ENCODE peak calls at places on chromosomes 7 and 10, in six cellular contexts. One of them, this sample, is unnamed.

GRCh38 chr7:953547-954327 is 743 bp downstream of the ADAP1 start:
- DNase-seq in astrocyte of the spinal cord: no peak
- DNase-seq in GM12865: peak
- DNase-seq in pancreas: peak
- DNase-seq in CD8-positive, alpha-beta T cell: no peak
- DNase-seq in uterus: no peak
- DNase-seq in this sample: no peak

GRCh38 chr10:100637785-100638184 is 102.0 kb downstream of the HIF1AN start:
- DNase-seq in astrocyte of the spinal cord: no peak
- DNase-seq in GM12865: no peak
- DNase-seq in pancreas: no peak
- DNase-seq in CD8-positive, alpha-beta T cell: no peak
- DNase-seq in uterus: no peak
- DNase-seq in this sample: no peak

GRCh38 chr10:100014129-100014762 is 4.5 kb upstream of the DNMBP start:
- DNase-seq in astrocyte of the spinal cord: no peak
- DNase-seq in GM12865: peak
- DNase-seq in pancreas: no peak
- DNase-seq in CD8-positive, alpha-beta T cell: no peak
- DNase-seq in uterus: no peak
- DNase-seq in this sample: no peak

GRCh38 chr7:1209097-1209496 is 23.6 kb upstream of the UNCX start:
- DNase-seq in astrocyte of the spinal cord: no peak
- DNase-seq in GM12865: no peak
- DNase-seq in pancreas: no peak
- DNase-seq in CD8-positive, alpha-beta T cell: no peak
- DNase-seq in uterus: no peak
- DNase-seq in this sample: no peak

GRCh38 chr10:57715233-57715632 is 552.5 kb downstream of the IPMK start:
- DNase-seq in astrocyte of the spinal cord: no peak
- DNase-seq in GM12865: no peak
- DNase-seq in pancreas: no peak
- DNase-seq in CD8-positive, alpha-beta T cell: no peak
- DNase-seq in uterus: no peak
- DNase-seq in this sample: no peak

GRCh38 chr7:112502700-112503099 is 21.9 kb downstream of the LSMEM1 start:
- DNase-seq in astrocyte of the spinal cord: no peak
- DNase-seq in GM12865: no peak
- DNase-seq in pancreas: no peak
- DNase-seq in CD8-positive, alpha-beta T cell: no peak
- DNase-seq in uterus: no peak
- DNase-seq in this sample: no peak

GRCh38 chr7:22564511-22565045 is 64.6 kb upstream of the STEAP1B start:
- DNase-seq in astrocyte of the spinal cord: peak
- DNase-seq in GM12865: no peak
- DNase-seq in pancreas: no peak
- DNase-seq in CD8-positive, alpha-beta T cell: no peak
- DNase-seq in uterus: no peak
- DNase-seq in this sample: peak

GRCh38 chr10:77105756-77106155 is 531.9 kb downstream of the KCNMA1 start:
- DNase-seq in astrocyte of the spinal cord: peak
- DNase-seq in GM12865: no peak
- DNase-seq in pancreas: no peak
- DNase-seq in CD8-positive, alpha-beta T cell: no peak
- DNase-seq in uterus: no peak
- DNase-seq in this sample: peak

GRCh38 chr7:22582860-22583640 is 83.1 kb upstream of the STEAP1B start:
- DNase-seq in astrocyte of the spinal cord: peak
- DNase-seq in GM12865: no peak
- DNase-seq in pancreas: no peak
- DNase-seq in CD8-positive, alpha-beta T cell: no peak
- DNase-seq in uterus: no peak
- DNase-seq in this sample: peak

GRCh38 chr7:101891936-101892640 is 74.7 kb downstream of the CUX1 start:
- DNase-seq in astrocyte of the spinal cord: no peak
- DNase-seq in GM12865: no peak
- DNase-seq in pancreas: no peak
- DNase-seq in CD8-positive, alpha-beta T cell: no peak
- DNase-seq in uterus: no peak
- DNase-seq in this sample: no peak

GRCh38 chr10:98858525-98858924 is 377.1 kb downstream of the HPSE2 start:
- DNase-seq in astrocyte of the spinal cord: no peak
- DNase-seq in GM12865: peak
- DNase-seq in pancreas: no peak
- DNase-seq in CD8-positive, alpha-beta T cell: no peak
- DNase-seq in uterus: no peak
- DNase-seq in this sample: no peak

GRCh38 chr10:104255244-104255981 is 721 bp downstream of the GSTO1 start:
- DNase-seq in astrocyte of the spinal cord: peak
- DNase-seq in GM12865: peak
- DNase-seq in pancreas: no peak
- DNase-seq in CD8-positive, alpha-beta T cell: no peak
- DNase-seq in uterus: no peak
- DNase-seq in this sample: no peak

GRCh38 chr10:104479906-104480579 is 126.4 kb downstream of the CFAP58 start:
- DNase-seq in astrocyte of the spinal cord: no peak
- DNase-seq in GM12865: no peak
- DNase-seq in pancreas: no peak
- DNase-seq in CD8-positive, alpha-beta T cell: no peak
- DNase-seq in uterus: no peak
- DNase-seq in this sample: no peak

GRCh38 chr10:123147635-123148413 is at the start of gene HMX2:
- DNase-seq in astrocyte of the spinal cord: no peak
- DNase-seq in GM12865: peak
- DNase-seq in pancreas: no peak
- DNase-seq in CD8-positive, alpha-beta T cell: no peak
- DNase-seq in uterus: no peak
- DNase-seq in this sample: no peak

GRCh38 chr7:77757589-77757988 is 40.6 kb downstream of the TMEM60 start:
- DNase-seq in astrocyte of the spinal cord: no peak
- DNase-seq in GM12865: peak
- DNase-seq in pancreas: no peak
- DNase-seq in CD8-positive, alpha-beta T cell: no peak
- DNase-seq in uterus: no peak
- DNase-seq in this sample: no peak

DNA sequence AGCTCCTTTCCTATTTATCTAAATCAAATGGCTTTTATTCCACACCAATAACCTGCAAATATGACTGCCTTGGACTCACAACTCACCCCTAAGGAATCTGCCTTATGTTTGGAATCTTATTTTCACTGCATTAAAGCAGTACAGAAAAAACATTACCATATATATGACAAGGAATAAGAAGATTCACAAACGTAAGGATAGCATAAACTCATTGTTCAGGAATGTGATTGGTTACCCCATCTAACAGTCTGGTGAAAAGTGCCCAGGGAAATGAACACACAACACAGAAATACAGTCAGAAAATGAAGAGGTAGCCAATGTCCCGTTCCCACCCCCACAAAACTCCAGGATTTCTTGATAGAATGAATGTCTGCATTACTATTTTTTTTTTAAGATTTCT is 2.0 kb downstream of the PPP3CB start:
- DNase-seq in astrocyte of the spinal cord: peak
- DNase-seq in GM12865: no peak
- DNase-seq in pancreas: no peak
- DNase-seq in CD8-positive, alpha-beta T cell: no peak
- DNase-seq in uterus: no peak
- DNase-seq in this sample: no peak
- H3K4me3 ChIP-seq in astrocyte of the spinal cord: peak
- H3K4me3 ChIP-seq in GM12865: peak
- H3K4me3 ChIP-seq in pancreas: no peak
- H3K4me3 ChIP-seq in CD8-positive, alpha-beta T cell: no peak
- H3K4me3 ChIP-seq in uterus: no peak
- H3K4me3 ChIP-seq in this sample: peak

GRCh38 chr10:35614312-35614711 is 9.2 kb downstream of the GJD4 start:
- DNase-seq in astrocyte of the spinal cord: no peak
- DNase-seq in GM12865: no peak
- DNase-seq in pancreas: no peak
- DNase-seq in CD8-positive, alpha-beta T cell: no peak
- DNase-seq in uterus: no peak
- DNase-seq in this sample: no peak

GRCh38 chr10:35612385-35613106 is 7.4 kb downstream of the GJD4 start:
- DNase-seq in astrocyte of the spinal cord: no peak
- DNase-seq in GM12865: no peak
- DNase-seq in pancreas: no peak
- DNase-seq in CD8-positive, alpha-beta T cell: no peak
- DNase-seq in uterus: no peak
- DNase-seq in this sample: no peak

GRCh38 chr10:35611750-35612149 is 6.6 kb downstream of the GJD4 start:
- DNase-seq in astrocyte of the spinal cord: no peak
- DNase-seq in GM12865: no peak
- DNase-seq in pancreas: no peak
- DNase-seq in CD8-positive, alpha-beta T cell: no peak
- DNase-seq in uterus: no peak
- DNase-seq in this sample: no peak

GRCh38 chr10:35613107-35613440 is 7.9 kb downstream of the GJD4 start:
- DNase-seq in astrocyte of the spinal cord: no peak
- DNase-seq in GM12865: no peak
- DNase-seq in pancreas: no peak
- DNase-seq in CD8-positive, alpha-beta T cell: no peak
- DNase-seq in uterus: no peak
- DNase-seq in this sample: no peak

DNA sequence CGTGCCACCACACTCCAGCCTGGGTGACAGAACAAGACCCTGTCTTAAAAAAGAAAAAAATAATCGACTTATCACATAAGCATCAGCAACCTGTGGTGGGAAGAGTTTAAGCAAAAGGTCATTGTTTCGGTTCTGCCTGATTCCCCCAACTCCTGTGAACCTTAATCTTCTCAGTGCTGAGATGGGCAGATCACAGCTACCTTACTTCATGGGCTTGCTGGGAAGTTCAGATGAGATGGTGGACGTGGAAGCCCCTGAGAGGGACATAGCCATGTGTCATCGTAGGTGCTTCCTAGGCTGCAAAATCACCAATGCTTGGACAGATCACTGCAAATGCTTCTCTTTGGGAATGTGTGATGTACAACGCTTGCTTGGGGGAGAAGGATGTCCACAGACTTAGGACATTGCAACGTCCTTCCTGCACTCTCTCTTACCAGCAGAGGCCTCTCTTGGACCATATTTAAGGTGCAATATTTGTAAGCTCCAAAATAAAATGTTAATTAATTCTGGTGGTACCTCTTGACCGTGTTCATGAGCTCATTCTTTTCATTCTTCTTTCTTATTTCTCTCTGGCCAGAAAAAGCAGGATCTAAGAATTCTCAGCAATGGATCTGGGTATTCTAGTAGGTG is 8.6 kb downstream of the GJD4 start:
- DNase-seq in astrocyte of the spinal cord: peak
- DNase-seq in GM12865: no peak
- DNase-seq in pancreas: no peak
- DNase-seq in CD8-positive, alpha-beta T cell: no peak
- DNase-seq in uterus: no peak
- DNase-seq in this sample: no peak
- TF ChIP-seq CTCF in astrocyte of the spinal cord: peak
- TF ChIP-seq CTCF in GM12865: no peak
- TF ChIP-seq CTCF in pancreas: no peak
- TF ChIP-seq CTCF in CD8-positive, alpha-beta T cell: no peak
- TF ChIP-seq CTCF in uterus: no peak
- TF ChIP-seq CTCF in this sample: peak

DNA sequence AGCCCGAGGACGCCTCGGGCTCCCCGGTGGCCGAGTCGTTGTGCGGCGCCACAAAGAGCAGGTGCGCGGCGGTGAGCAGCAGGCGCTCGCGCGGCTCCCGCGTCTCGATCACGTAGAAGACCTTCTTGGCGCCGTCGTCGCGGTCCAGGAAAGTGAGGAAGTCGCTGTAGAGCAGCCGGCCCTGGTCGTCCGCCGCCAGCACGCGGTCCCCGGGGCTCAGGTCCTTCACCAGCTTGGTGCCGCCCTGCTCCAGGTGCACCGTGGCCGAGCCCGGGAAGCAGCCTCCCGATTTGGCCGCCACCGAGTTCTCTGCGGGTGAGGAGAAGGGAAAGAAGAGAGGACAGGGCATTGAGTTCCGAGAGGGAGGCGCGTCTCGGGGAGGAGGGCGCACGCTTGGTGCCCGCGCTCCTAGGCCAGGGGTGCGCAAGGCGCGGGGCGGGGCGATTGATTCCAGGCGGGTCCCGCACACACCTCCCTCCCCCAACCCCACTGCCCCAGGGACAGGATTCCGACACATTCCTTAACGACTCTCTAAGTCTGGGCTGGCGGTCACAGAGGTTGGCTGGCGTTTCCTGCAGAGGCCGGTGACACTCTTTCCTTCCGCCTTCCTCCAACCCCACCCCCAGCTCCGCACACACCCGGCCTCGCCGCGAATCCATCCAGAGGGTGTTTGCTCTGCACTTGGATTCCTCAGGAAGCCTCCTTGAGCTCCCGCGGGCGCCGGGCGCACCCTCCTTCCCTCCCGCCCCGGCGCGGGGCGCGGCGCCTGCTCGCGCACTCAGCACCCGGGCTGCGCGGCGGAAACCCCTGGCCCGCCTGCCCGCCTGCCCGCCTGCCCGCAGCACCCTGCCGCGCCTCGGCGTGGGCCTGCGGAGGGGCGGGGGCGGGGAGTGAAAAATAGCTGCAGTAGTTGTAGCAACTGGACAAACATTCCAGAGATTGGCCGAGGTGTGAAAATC is 8.6 kb downstream of the SHH start:
- DNase-seq in astrocyte of the spinal cord: no peak
- DNase-seq in GM12865: peak
- DNase-seq in pancreas: no peak
- DNase-seq in CD8-positive, alpha-beta T cell: no peak
- DNase-seq in uterus: no peak
- DNase-seq in this sample: no peak
- H3K4me3 ChIP-seq in astrocyte of the spinal cord: peak
- H3K4me3 ChIP-seq in GM12865: no peak
- H3K4me3 ChIP-seq in pancreas: no peak
- H3K4me3 ChIP-seq in CD8-positive, alpha-beta T cell: no peak
- H3K4me3 ChIP-seq in uterus: no peak
- H3K4me3 ChIP-seq in this sample: peak

GRCh38 chr7:125316451-125316850 is 386.8 kb upstream of the POT1 start:
- DNase-seq in astrocyte of the spinal cord: no peak
- DNase-seq in GM12865: peak
- DNase-seq in pancreas: no peak
- DNase-seq in CD8-positive, alpha-beta T cell: no peak
- DNase-seq in uterus: no peak
- DNase-seq in this sample: no peak
- TF ChIP-seq CTCF in astrocyte of the spinal cord: no peak
- TF ChIP-seq CTCF in GM12865: no peak
- TF ChIP-seq CTCF in pancreas: no peak
- TF ChIP-seq CTCF in CD8-positive, alpha-beta T cell: no peak
- TF ChIP-seq CTCF in uterus: no peak
- TF ChIP-seq CTCF in this sample: no peak

This sample was measured in HFF-Myc.